ENCODE peak calls at places on chromosome 4, in eight cellular contexts. I, P, T, J, R, F, A and D are unnamed samples.

GRCh38 chr4:31791666-31792065 is 1071.5 kb downstream of the PCDH7 start:
- DNase-seq in I (no peak), P (no peak), T (no peak), J (no peak), R (no peak), F (no peak), A (no peak), D (no peak)

GRCh38 chr4:70365479-70365878 is 4.9 kb downstream of the SMR3A start:
- DNase-seq in I (peak; percentile 1), P (no peak), T (peak; percentile 0), J (no peak), R (no peak), F (no peak), A (no peak), D (no peak)

GRCh38 chr4:176780995-176781738 is 11.6 kb downstream of the VEGFC start:
- DNase-seq in I (no peak), P (no peak), T (peak; percentile 70), J (no peak), R (no peak), F (no peak), A (no peak), D (no peak)

GRCh38 chr4:155900402-155900801 is 3.1 kb upstream of the TDO2 start:
- DNase-seq in I (no peak), P (no peak), T (no peak), J (no peak), R (no peak), F (no peak), A (no peak), D (peak; percentile 63)

GRCh38 chr4:37454263-37454800 is 209.8 kb downstream of the NWD2 start:
- DNase-seq in I (no peak), P (no peak), T (no peak), J (no peak), R (no peak), F (no peak), A (no peak), D (no peak)

GRCh38 chr4:75786526-75786925 is 62.1 kb downstream of the USO1 start:
- DNase-seq in I (no peak), P (no peak), T (no peak), J (no peak), R (no peak), F (no peak), A (no peak), D (no peak)

GRCh38 chr4:72218953-72219352 is 187.2 kb downstream of the NPFFR2 start:
- DNase-seq in I (no peak), P (no peak), T (no peak), J (no peak), R (no peak), F (no peak), A (no peak), D (no peak)

GRCh38 chr4:3293410-3294391 is 880 bp downstream of the RGS12 start:
- DNase-seq in I (no peak), P (no peak), T (no peak), J (no peak), R (no peak), F (peak; percentile 37), A (no peak), D (peak; percentile 11)

GRCh38 chr4:3248811-3249661 is at the start of gene MSANTD1:
- DNase-seq in I (no peak), P (no peak), T (no peak), J (no peak), R (no peak), F (no peak), A (no peak), D (peak; percentile 38)